ENCODE peak calls at places on chromosome 1, in four cellular contexts. One of them, this sample, is unnamed.

GRCh38 chr1:221015159-221015558 is 135.9 kb downstream of the HLX start:
- DNase-seq in mammary epithelial cell: no peak
- DNase-seq in psoas muscle: no peak
- DNase-seq in fibroblast of lung: no peak
- DNase-seq in this sample: no peak

GRCh38 chr1:217526636-217527035 is 104.3 kb downstream of the GPATCH2 start:
- DNase-seq in psoas muscle: no peak
- DNase-seq in mammary epithelial cell: peak; percentile 33
- DNase-seq in fibroblast of lung: no peak
- DNase-seq in this sample: no peak

GRCh38 chr1:174967845-174968705 is 31.7 kb upstream of the CACYBP start:
- DNase-seq in mammary epithelial cell: no peak
- DNase-seq in psoas muscle: no peak
- DNase-seq in fibroblast of lung: no peak
- DNase-seq in this sample: no peak

GRCh38 chr1:36703526-36704208 is 221.0 kb upstream of the CSF3R start:
- DNase-seq in fibroblast of lung: peak; percentile 31
- DNase-seq in psoas muscle: peak; percentile 68
- DNase-seq in mammary epithelial cell: peak; percentile 37
- DNase-seq in this sample: peak; percentile 87

GRCh38 chr1:32485554-32486255 is 20.8 kb downstream of the ZBTB8B start:
- DNase-seq in mammary epithelial cell: no peak
- DNase-seq in fibroblast of lung: peak; percentile 85
- DNase-seq in psoas muscle: no peak
- DNase-seq in this sample: no peak

GRCh38 chr1:172603816-172604215 is 55.1 kb upstream of the FASLG start:
- DNase-seq in fibroblast of lung: no peak
- DNase-seq in mammary epithelial cell: no peak
- DNase-seq in psoas muscle: no peak
- DNase-seq in this sample: no peak

GRCh38 chr1:92934395-92935378 is 26.6 kb downstream of the DIPK1A start:
- DNase-seq in fibroblast of lung: peak; percentile 98
- DNase-seq in psoas muscle: peak; percentile 31
- DNase-seq in mammary epithelial cell: peak; percentile 11
- DNase-seq in this sample: no peak

GRCh38 chr1:159923203-159924024 is 1.9 kb downstream of the TAGLN2 start:
- DNase-seq in mammary epithelial cell: peak; percentile 84
- DNase-seq in psoas muscle: peak; percentile 80
- DNase-seq in fibroblast of lung: peak; percentile 86
- DNase-seq in this sample: peak; percentile 90

GRCh38 chr1:79638382-79638781 is 631.9 kb upstream of the ADGRL4 start:
- DNase-seq in psoas muscle: no peak
- DNase-seq in fibroblast of lung: no peak
- DNase-seq in mammary epithelial cell: no peak
- DNase-seq in this sample: no peak

GRCh38 chr1:3222042-3222692 is 153.2 kb downstream of the PRDM16 start:
- DNase-seq in mammary epithelial cell: no peak
- DNase-seq in psoas muscle: no peak
- DNase-seq in fibroblast of lung: no peak
- DNase-seq in this sample: no peak

GRCh38 chr1:204756349-204756748 is 70.8 kb upstream of the LRRN2 start:
- DNase-seq in mammary epithelial cell: no peak
- DNase-seq in fibroblast of lung: no peak
- DNase-seq in psoas muscle: no peak
- DNase-seq in this sample: no peak

GRCh38 chr1:183480971-183481431 is 8.7 kb downstream of the SMG7 start:
- DNase-seq in fibroblast of lung: peak; percentile 13
- DNase-seq in psoas muscle: no peak
- DNase-seq in mammary epithelial cell: peak; percentile 9
- DNase-seq in this sample: no peak

GRCh38 chr1:5447479-5448070 is 544.6 kb downstream of the NPHP4 start:
- DNase-seq in psoas muscle: no peak
- DNase-seq in mammary epithelial cell: no peak
- DNase-seq in fibroblast of lung: no peak
- DNase-seq in this sample: no peak

GRCh38 chr1:24393892-24394291 is 19.7 kb downstream of the STPG1 start:
- DNase-seq in mammary epithelial cell: peak; percentile 71
- DNase-seq in psoas muscle: no peak
- DNase-seq in fibroblast of lung: peak; percentile 81
- DNase-seq in this sample: no peak

GRCh38 chr1:173038875-173039554 is 11.7 kb downstream of the TNFSF18 start:
- DNase-seq in psoas muscle: no peak
- DNase-seq in fibroblast of lung: no peak
- DNase-seq in mammary epithelial cell: no peak
- DNase-seq in this sample: no peak

GRCh38 chr1:151196292-151196800 is 2.0 kb upstream of the PIP5K1A start:
- DNase-seq in mammary epithelial cell: peak; percentile 81
- DNase-seq in psoas muscle: no peak
- DNase-seq in fibroblast of lung: peak; percentile 82
- DNase-seq in this sample: peak; percentile 80

GRCh38 chr1:210978316-210978993 is 155.5 kb downstream of the KCNH1 start:
- DNase-seq in mammary epithelial cell: peak; percentile 30
- DNase-seq in fibroblast of lung: no peak
- DNase-seq in psoas muscle: no peak
- DNase-seq in this sample: peak; percentile 13

GRCh38 chr1:242524571-242525359 is at the start of gene PLD5:
- DNase-seq in psoas muscle: peak; percentile 11
- DNase-seq in mammary epithelial cell: peak; percentile 64
- DNase-seq in fibroblast of lung: no peak
- DNase-seq in this sample: peak; percentile 36

GRCh38 chr1:64302971-64303370 is 99.5 kb downstream of the UBE2U start:
- DNase-seq in psoas muscle: no peak
- DNase-seq in mammary epithelial cell: peak; percentile 51
- DNase-seq in fibroblast of lung: peak; percentile 73
- DNase-seq in this sample: no peak

GRCh38 chr1:95042286-95042685 is 30.5 kb downstream of the ALG14 start:
- DNase-seq in mammary epithelial cell: no peak
- DNase-seq in fibroblast of lung: peak; percentile 34
- DNase-seq in psoas muscle: peak; percentile 17
- DNase-seq in this sample: no peak

GRCh38 chr1:167454929-167455785 is 63.2 kb downstream of the CD247 start:
- DNase-seq in psoas muscle: peak; percentile 73
- DNase-seq in mammary epithelial cell: peak; percentile 26
- DNase-seq in fibroblast of lung: peak; percentile 23
- DNase-seq in this sample: peak; percentile 66

GRCh38 chr1:219227731-219228419 is 54.2 kb downstream of the LYPLAL1 start:
- DNase-seq in fibroblast of lung: no peak
- DNase-seq in mammary epithelial cell: no peak
- DNase-seq in psoas muscle: no peak
- DNase-seq in this sample: no peak

GRCh38 chr1:246107516-246108277 is 399.4 kb downstream of the SMYD3 start:
- DNase-seq in psoas muscle: no peak
- DNase-seq in fibroblast of lung: peak; percentile 85
- DNase-seq in mammary epithelial cell: no peak
- DNase-seq in this sample: no peak

GRCh38 chr1:38640371-38640770 is 219.2 kb downstream of the RRAGC start:
- DNase-seq in psoas muscle: no peak
- DNase-seq in mammary epithelial cell: peak; percentile 58
- DNase-seq in fibroblast of lung: no peak
- DNase-seq in this sample: no peak
- TF ChIP-seq CTCF in psoas muscle: no peak
- TF ChIP-seq CTCF in mammary epithelial cell: no peak
- TF ChIP-seq CTCF in fibroblast of lung: no peak
- TF ChIP-seq CTCF in this sample: no peak

GRCh38 chr1:21926065-21926464 is 11.0 kb downstream of the HSPG2 start:
- DNase-seq in psoas muscle: no peak
- DNase-seq in fibroblast of lung: no peak
- DNase-seq in mammary epithelial cell: no peak
- DNase-seq in this sample: no peak
- TF ChIP-seq CTCF in psoas muscle: no peak
- TF ChIP-seq CTCF in fibroblast of lung: no peak
- TF ChIP-seq CTCF in mammary epithelial cell: no peak
- TF ChIP-seq CTCF in this sample: no peak

DNA sequence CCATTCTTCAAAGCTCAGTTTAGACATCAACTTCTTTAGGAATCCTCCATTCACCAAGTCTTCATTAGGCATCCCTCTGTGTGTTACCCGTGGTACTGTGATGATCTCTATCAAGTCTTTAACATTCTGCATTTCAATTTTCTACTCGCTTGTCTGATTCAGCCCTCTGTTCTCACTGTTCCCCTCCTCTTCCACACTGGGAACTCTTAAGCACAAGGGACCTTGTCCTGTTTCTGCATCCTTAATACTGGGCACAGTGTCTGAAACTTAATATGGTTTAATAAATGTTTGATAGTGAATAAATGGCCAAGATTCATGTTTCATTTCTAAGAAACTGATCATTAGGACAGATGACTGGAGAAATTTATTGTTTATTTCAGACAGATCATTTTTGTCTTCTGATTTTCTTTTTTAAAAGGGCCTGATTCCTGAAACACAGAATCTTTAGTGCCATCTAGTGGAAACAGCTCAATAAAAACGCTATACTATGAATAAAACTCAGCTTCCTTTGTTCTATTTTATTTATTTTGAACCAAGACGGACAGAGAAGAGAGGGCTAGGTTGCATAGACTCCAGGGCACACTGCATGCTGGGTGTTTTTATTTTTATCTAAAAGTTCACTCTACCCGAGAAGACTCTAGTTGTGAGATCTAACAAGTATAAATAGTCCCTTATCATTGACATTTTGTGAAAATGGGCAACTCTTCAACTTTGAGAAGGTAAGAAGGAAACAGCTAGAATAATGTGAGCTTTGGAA is 7.0 kb upstream of the TRIM45 start:
- DNase-seq in psoas muscle: no peak
- DNase-seq in fibroblast of lung: peak; percentile 45
- DNase-seq in mammary epithelial cell: peak; percentile 16
- DNase-seq in this sample: no peak
- TF ChIP-seq CTCF in psoas muscle: peak; percentile 58
- TF ChIP-seq CTCF in fibroblast of lung: peak; percentile 42
- TF ChIP-seq CTCF in mammary epithelial cell: peak; percentile 53
- TF ChIP-seq CTCF in this sample: peak; percentile 19

GRCh38 chr1:228456252-228457016 is 30.7 kb upstream of the RNF187 start:
- DNase-seq in mammary epithelial cell: no peak
- DNase-seq in fibroblast of lung: no peak
- DNase-seq in psoas muscle: no peak
- DNase-seq in this sample: no peak

GRCh38 chr1:228460830-228461229 is 26.4 kb upstream of the RNF187 start:
- DNase-seq in fibroblast of lung: no peak
- DNase-seq in mammary epithelial cell: no peak
- DNase-seq in psoas muscle: no peak
- DNase-seq in this sample: no peak

GRCh38 chr1:228457396-228458176 is 29.6 kb upstream of the RNF187 start:
- DNase-seq in psoas muscle: peak; percentile 83
- DNase-seq in fibroblast of lung: peak; percentile 98
- DNase-seq in mammary epithelial cell: peak; percentile 98
- DNase-seq in this sample: peak; percentile 92

GRCh38 chr1:228457017-228457395 is 30.2 kb upstream of the RNF187 start:
- DNase-seq in mammary epithelial cell: no peak
- DNase-seq in psoas muscle: no peak
- DNase-seq in fibroblast of lung: no peak
- DNase-seq in this sample: no peak

DNA sequence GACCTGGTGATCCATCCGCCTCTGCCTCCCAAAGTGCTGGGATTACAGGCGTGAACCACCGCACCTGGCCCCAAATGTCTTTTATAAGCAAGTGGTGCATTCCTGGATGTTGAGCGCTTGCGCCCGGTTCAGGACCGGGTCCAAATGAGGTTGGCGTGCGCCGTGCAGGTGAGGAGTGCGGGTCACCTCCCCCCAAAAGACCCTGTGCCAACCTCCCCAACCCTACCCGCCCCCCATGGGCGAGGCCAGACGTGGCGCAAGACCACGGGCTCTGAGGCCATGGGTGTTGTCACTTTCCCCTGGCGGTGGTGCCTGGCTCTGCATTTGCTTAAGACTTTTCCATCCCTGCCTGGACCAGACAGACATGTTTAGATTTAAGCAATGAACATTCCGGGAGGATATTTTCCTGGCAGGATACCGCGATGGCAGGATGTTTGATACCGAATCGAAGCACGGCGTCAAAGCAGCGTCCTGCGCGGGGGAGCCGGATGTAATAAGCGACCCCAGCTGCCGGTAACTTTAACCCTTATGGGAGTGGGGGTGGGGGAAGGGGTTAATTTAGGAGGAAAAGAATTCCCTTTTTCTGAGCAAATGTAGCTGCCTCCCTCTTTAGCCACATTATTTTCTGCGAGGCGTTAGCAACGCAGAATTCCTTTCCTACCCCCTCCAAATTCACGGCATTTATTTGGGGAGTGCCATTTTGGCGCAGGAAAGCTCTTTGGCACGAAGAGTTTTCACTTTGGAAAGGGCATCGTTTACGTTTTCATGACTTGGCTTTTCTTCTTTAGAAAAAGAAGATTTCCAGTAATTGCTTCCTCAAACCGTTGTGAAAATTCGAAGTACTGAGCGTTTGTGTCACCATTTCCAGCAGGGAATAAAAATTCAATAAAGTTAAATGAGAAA is 27.8 kb upstream of the RNF187 start:
- DNase-seq in fibroblast of lung: peak; percentile 75
- DNase-seq in mammary epithelial cell: peak; percentile 74
- DNase-seq in psoas muscle: peak; percentile 62
- DNase-seq in this sample: peak; percentile 86
- TF ChIP-seq CTCF in fibroblast of lung: peak; percentile 74
- TF ChIP-seq CTCF in mammary epithelial cell: peak; percentile 84
- TF ChIP-seq CTCF in psoas muscle: peak; percentile 42
- TF ChIP-seq CTCF in this sample: peak; percentile 93